ENCODE peak calls at places on chromosomes 4 and X, in ten cellular contexts. M is mesothelial cell of epicardium, R is HepG2, Q is PC-3, Z is AG09319, P is fibroblast of mammary gland, X is H1, E is neural progenitor cell, U is lower lobe of right lung, B is GM20000. S is an unnamed sample.

GRCh38 chr4:78766026-78766425 is 10.1 kb upstream of the BMP2K start:
- DNase-seq in M (no peak), R (no peak), Q (no peak), Z (peak), P (peak), X (no peak), E (no peak), U (no peak), B (no peak), S (no peak)

GRCh38 chrX:10160221-10160620 is 3.4 kb downstream of the CLCN4 start:
- DNase-seq in M (no peak), R (no peak), Q (no peak), Z (no peak), P (no peak), X (no peak), E (no peak), U (no peak), B (no peak), S (no peak)

GRCh38 chr4:1523033-1523432 is 116.8 kb upstream of the NKX1-1 start:
- DNase-seq in M (no peak), R (no peak), Q (no peak), Z (no peak), P (no peak), X (no peak), E (no peak), U (peak), B (no peak), S (no peak)

GRCh38 chr4:11005321-11005720 is 320.8 kb upstream of the CLNK start:
- DNase-seq in M (no peak), R (no peak), Q (no peak), Z (no peak), P (no peak), X (no peak), E (no peak), U (no peak), B (no peak), S (no peak)

GRCh38 chr4:34464196-34464595 is 1780.1 kb downstream of the ARAP2 start:
- DNase-seq in M (no peak), R (peak), Q (no peak), Z (no peak), P (no peak), X (no peak), E (no peak), U (no peak), B (no peak), S (no peak)

GRCh38 chrX:69153060-69153730 is 12.1 kb downstream of the PJA1 start:
- DNase-seq in M (no peak), R (peak), Q (no peak), Z (no peak), P (peak), X (no peak), E (peak), U (no peak), B (no peak), S (peak)

GRCh38 chr4:186912606-186913005 is 188.9 kb upstream of the FAT1 start:
- DNase-seq in M (no peak), R (no peak), Q (no peak), Z (no peak), P (no peak), X (no peak), E (no peak), U (no peak), B (no peak), S (no peak)

GRCh38 chr4:93684571-93684970 is 144.0 kb upstream of the ATOH1 start:
- DNase-seq in M (no peak), R (no peak), Q (peak), Z (no peak), P (no peak), X (no peak), E (no peak), U (no peak), B (no peak), S (no peak)

DNA sequence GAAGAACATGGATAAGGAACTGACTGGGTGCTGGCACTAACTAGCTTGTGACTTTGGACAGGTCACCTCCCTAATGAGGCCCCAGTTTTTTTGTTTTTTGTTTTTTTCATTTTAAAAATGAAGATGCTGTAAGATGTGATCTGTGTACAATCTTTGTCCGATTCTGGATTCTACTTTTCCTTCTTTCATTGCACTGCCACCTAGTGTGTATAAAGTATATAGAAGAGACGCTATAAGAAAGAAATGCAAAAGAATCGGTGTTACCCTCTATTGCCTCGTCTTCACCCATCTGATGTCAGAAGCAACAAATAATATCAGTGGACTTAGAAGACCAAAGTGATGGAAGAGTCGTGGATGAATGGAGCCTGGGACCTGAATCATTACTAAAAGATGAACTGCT is 58.6 kb upstream of the P2RY10 start:
- DNase-seq in M (no peak), R (no peak), Q (peak), Z (no peak), P (peak), X (no peak), E (peak), U (no peak), B (peak), S (no peak)
- TF ChIP-seq CTCF in M (peak), R (peak), Q (peak), Z (peak), P (peak), X (no peak), E (peak), U (no peak), B (no peak), S (peak)

GRCh38 chr4:64157397-64157796 is 251.9 kb downstream of the TECRL start:
- DNase-seq in M (no peak), R (no peak), Q (no peak), Z (no peak), P (no peak), X (no peak), E (no peak), U (no peak), B (no peak), S (no peak)

GRCh38 chr4:64156253-64156652 is 253.0 kb downstream of the TECRL start:
- DNase-seq in M (no peak), R (no peak), Q (no peak), Z (no peak), P (no peak), X (no peak), E (no peak), U (no peak), B (no peak), S (no peak)

GRCh38 chr4:64158648-64159326 is 250.5 kb downstream of the TECRL start:
- DNase-seq in M (no peak), R (peak), Q (peak), Z (no peak), P (peak), X (peak), E (peak), U (no peak), B (peak), S (peak)
- TF ChIP-seq CTCF in M (peak), R (peak), Q (peak), Z (peak), P (peak), X (no peak), E (peak), U (peak), B (peak), S (peak)

GRCh38 chr4:167290684-167291083 is 56.4 kb upstream of the SPOCK3 start:
- DNase-seq in M (no peak), R (no peak), Q (peak), Z (no peak), P (peak), X (no peak), E (peak), U (no peak), B (no peak), S (no peak)
- TF ChIP-seq CTCF in M (peak), R (peak), Q (peak), Z (no peak), P (peak), X (no peak), E (peak), U (peak), B (no peak), S (peak)

GRCh38 chrX:149114001-149114400 is 391.1 kb downstream of the IDS start:
- DNase-seq in M (no peak), R (no peak), Q (no peak), Z (no peak), P (no peak), X (no peak), E (no peak), U (no peak), B (no peak), S (no peak)

GRCh38 chrX:149120459-149120858 is 384.6 kb downstream of the IDS start:
- DNase-seq in M (no peak), R (no peak), Q (no peak), Z (no peak), P (no peak), X (no peak), E (no peak), U (no peak), B (no peak), S (peak)

GRCh38 chrX:149114874-149115273 is 390.2 kb downstream of the IDS start:
- DNase-seq in M (no peak), R (no peak), Q (no peak), Z (no peak), P (no peak), X (no peak), E (no peak), U (no peak), B (no peak), S (no peak)
- TF ChIP-seq CTCF in M (no peak), R (no peak), Q (no peak), Z (no peak), P (no peak), X (no peak), E (no peak), U (no peak), B (no peak), S (no peak)

GRCh38 chr4:158065176-158065575 is 107.6 kb downstream of the GASK1B start:
- DNase-seq in M (no peak), R (peak), Q (peak), Z (no peak), P (no peak), X (no peak), E (no peak), U (no peak), B (no peak), S (no peak)
- TF ChIP-seq CTCF in M (no peak), R (no peak), Q (peak), Z (no peak), P (peak), X (no peak), E (peak), U (no peak), B (no peak), S (no peak)

DNA sequence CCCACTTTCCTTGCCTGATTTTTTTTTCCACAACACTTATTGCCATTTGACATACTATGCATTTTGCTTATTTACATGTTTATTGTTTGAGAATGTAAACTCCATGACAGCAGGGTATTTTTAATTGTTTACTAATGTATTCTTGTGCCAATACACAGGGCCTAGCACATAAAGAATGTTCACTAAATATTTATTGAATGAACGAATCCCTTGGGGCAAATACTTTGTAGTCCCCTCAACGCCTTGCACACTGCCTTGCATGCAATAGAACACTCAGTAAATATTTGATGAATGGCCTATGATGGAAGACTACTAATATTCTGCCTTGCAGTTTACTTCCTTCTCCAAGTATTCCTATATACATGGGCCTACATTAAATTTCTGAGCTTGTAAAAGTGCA is 1.4 kb upstream of the PRPS1 start:
- DNase-seq in M (no peak), R (no peak), Q (peak), Z (no peak), P (no peak), X (no peak), E (no peak), U (no peak), B (no peak), S (no peak)
- TF ChIP-seq CTCF in M (no peak), R (no peak), Q (no peak), Z (no peak), P (no peak), X (no peak), E (no peak), U (no peak), B (no peak), S (no peak)

GRCh38 chr4:108774809-108775530 is 12.1 kb upstream of the ETNPPL start:
- DNase-seq in M (no peak), R (no peak), Q (no peak), Z (no peak), P (no peak), X (no peak), E (no peak), U (peak), B (no peak), S (no peak)
- TF ChIP-seq CTCF in M (no peak), R (no peak), Q (no peak), Z (no peak), P (no peak), X (peak), E (no peak), U (no peak), B (no peak), S (no peak)

DNA sequence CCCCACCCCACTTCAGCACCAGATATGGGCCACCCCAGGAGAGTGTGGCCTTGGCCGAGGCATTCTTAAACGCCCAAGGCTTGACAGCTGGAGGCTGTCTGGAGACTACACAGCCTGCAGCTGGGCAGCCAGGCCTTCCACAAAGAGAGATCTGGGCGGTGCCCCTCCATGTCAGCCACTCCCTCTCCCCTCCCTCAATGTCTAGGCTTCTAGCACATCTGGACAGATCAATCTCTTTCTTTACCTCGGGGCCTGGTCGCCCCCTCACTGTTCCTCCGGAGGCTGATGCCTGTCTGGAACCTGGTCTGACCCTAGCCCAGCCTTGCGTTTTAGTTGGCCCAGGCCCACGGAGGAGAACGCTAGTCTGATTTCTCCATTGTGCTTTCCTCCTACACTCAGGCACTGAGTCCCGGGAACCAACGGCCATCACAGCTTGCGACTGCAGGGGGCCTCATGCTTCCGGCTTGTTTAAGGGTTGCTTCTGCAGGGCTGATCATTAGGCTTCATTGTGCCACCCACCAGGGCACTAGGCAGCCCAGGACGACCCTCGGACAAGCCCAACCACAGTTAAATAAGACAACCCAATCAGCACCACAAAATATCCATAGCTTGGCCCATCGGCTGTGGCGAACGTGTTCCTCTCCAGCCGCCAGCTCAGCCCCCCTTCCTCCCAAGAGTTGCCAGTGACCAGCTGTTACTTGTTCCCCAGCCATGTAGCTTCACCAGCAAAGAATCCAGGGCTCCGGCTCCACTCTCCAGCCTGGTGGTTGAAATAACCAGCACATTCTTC is 200.6 kb downstream of the BCOR start:
- DNase-seq in M (no peak), R (peak), Q (peak), Z (no peak), P (peak), X (peak), E (peak), U (peak), B (no peak), S (peak)
- TF ChIP-seq CTCF in M (no peak), R (peak), Q (no peak), Z (no peak), P (peak), X (no peak), E (peak), U (no peak), B (no peak), S (no peak)

GRCh38 chrX:43556207-43556606 is 99.9 kb upstream of the MAOA start:
- DNase-seq in M (no peak), R (no peak), Q (no peak), Z (no peak), P (no peak), X (no peak), E (no peak), U (peak), B (no peak), S (no peak)
- TF ChIP-seq CTCF in M (no peak), R (no peak), Q (no peak), Z (no peak), P (no peak), X (no peak), E (no peak), U (no peak), B (no peak), S (no peak)

DNA sequence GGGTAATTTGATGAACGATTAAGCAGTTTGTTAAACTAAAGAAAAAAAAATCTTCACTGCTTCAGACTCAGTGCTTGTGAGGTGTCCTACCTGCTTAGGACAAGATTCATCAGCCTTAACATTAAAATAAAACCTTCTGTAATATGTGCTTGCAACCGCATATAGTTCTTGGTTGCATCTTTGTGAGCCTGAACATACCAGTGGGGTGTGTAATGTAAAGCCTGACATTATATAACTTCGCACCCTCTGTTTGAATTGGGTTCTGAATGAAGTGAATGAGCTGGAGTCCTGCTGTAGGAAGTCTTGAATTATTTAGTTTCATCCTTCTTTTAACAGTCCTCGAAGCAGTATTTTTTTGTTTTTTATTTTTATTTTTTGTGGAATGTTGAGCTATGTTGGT is 3.1 kb downstream of the KDM6A start:
- DNase-seq in M (no peak), R (no peak), Q (peak), Z (no peak), P (no peak), X (no peak), E (no peak), U (no peak), B (no peak), S (no peak)
- TF ChIP-seq CTCF in M (no peak), R (no peak), Q (no peak), Z (no peak), P (no peak), X (no peak), E (no peak), U (no peak), B (no peak), S (no peak)

S was measured in nephron progenitor cell.